ENCODE peak calls at places on chromosome 20, in four cellular contexts. X is mesendoderm, T is H9, O is H1. L is an unnamed sample.

GRCh38 chr20:60054716-60055371 is 96.6 kb downstream of the CDH26 start:
- DNase-seq in X (no peak), T (peak; percentile 20), O (no peak), L (no peak)

GRCh38 chr20:6184086-6184485 is 61.3 kb upstream of the FERMT1 start:
- DNase-seq in X (peak; percentile 5), T (no peak), O (no peak), L (no peak)

GRCh38 chr20:43710370-43711044 is 16.3 kb downstream of the GTSF1L start:
- DNase-seq in X (no peak), T (no peak), O (no peak), L (no peak)

GRCh38 chr20:44809380-44810060 is 826 bp downstream of the RIMS4 start:
- DNase-seq in X (peak; percentile 14), T (peak; percentile 52), O (peak; percentile 69), L (no peak)

GRCh38 chr20:22523499-22524392 is 60.6 kb downstream of the FOXA2 start:
- DNase-seq in X (peak; percentile 71), T (no peak), O (peak; percentile 34), L (no peak)

GRCh38 chr20:53643031-53643832 is 49.6 kb upstream of the ZNF217 start:
- DNase-seq in X (peak; percentile 5), T (no peak), O (no peak), L (peak; percentile 80)

GRCh38 chr20:59810376-59811187 is 122.9 kb downstream of the SYCP2 start:
- DNase-seq in X (no peak), T (peak; percentile 28), O (peak; percentile 38), L (no peak)

GRCh38 chr20:8272758-8273157 is 140.7 kb downstream of the PLCB1 start:
- DNase-seq in X (no peak), T (no peak), O (no peak), L (no peak)

GRCh38 chr20:760751-761417 is 7.4 kb downstream of the SLC52A3 start:
- DNase-seq in X (peak; percentile 73), T (peak; percentile 80), O (peak; percentile 94), L (no peak)

GRCh38 chr20:64107736-64108457 is 532 bp upstream of the NPBWR2 start:
- DNase-seq in X (no peak), T (no peak), O (peak; percentile 40), L (no peak)

GRCh38 chr20:16530201-16530681 is 43.0 kb downstream of the KIF16B start:
- DNase-seq in X (peak; percentile 68), T (no peak), O (no peak), L (peak; percentile 56)

GRCh38 chr20:37347891-37348642 is 2.1 kb downstream of the SRC start:
- DNase-seq in X (no peak), T (no peak), O (no peak), L (no peak)

GRCh38 chr20:15682690-15683089 is 890.6 kb downstream of the KIF16B start:
- DNase-seq in X (no peak), T (no peak), O (no peak), L (no peak)

GRCh38 chr20:32589256-32589655 is 4.1 kb upstream of the NOL4L start:
- DNase-seq in X (no peak), T (no peak), O (no peak), L (peak; percentile 36)

GRCh38 chr20:48851579-48851978 is 23.8 kb upstream of the PREX1 start:
- DNase-seq in X (no peak), T (no peak), O (no peak), L (no peak)

GRCh38 chr20:63097336-63097831 is 90.6 kb upstream of the BHLHE23 start:
- DNase-seq in X (no peak), T (peak; percentile 20), O (peak; percentile 41), L (no peak)

GRCh38 chr20:609371-609964 is 641 bp downstream of the TCF15 start:
- DNase-seq in X (no peak), T (no peak), O (peak; percentile 60), L (no peak)

GRCh38 chr20:8227293-8227692 is 95.2 kb downstream of the PLCB1 start:
- DNase-seq in X (no peak), T (no peak), O (no peak), L (no peak)

GRCh38 chr20:15965165-15965564 is 608.1 kb downstream of the KIF16B start:
- DNase-seq in X (no peak), T (no peak), O (no peak), L (no peak)

GRCh38 chr20:38387953-38388352 is 41.7 kb downstream of the LBP start:
- DNase-seq in X (peak; percentile 11), T (no peak), O (no peak), L (no peak)

GRCh38 chr20:2874456-2874855 is 1.2 kb downstream of the PTPRA start:
- DNase-seq in X (no peak), T (no peak), O (no peak), L (peak; percentile 39)

GRCh38 chr20:48904566-48905321 is 16.8 kb upstream of the ARFGEF2 start:
- DNase-seq in X (peak; percentile 74), T (peak; percentile 64), O (peak; percentile 83), L (peak; percentile 60)

GRCh38 chr20:62558779-62559178 is 83.0 kb upstream of the GATA5 start:
- DNase-seq in X (no peak), T (no peak), O (no peak), L (no peak)

GRCh38 chr20:2386516-2387179 is 5.9 kb downstream of the TGM6 start:
- DNase-seq in X (peak; percentile 93), T (no peak), O (no peak), L (peak; percentile 38)

GRCh38 chr20:21133404-21133803 is 7.5 kb downstream of the KIZ start:
- DNase-seq in X (no peak), T (no peak), O (no peak), L (no peak)

GRCh38 chr20:828987-829386 is 4.5 kb upstream of the FAM110A start:
- DNase-seq in X (no peak), T (no peak), O (no peak), L (no peak)

GRCh38 chr20:43548273-43548880 is 10.4 kb upstream of the SGK2 start:
- DNase-seq in X (no peak), T (no peak), O (no peak), L (no peak)

GRCh38 chr20:19408971-19409370 is 196.5 kb downstream of the SLC24A3 start:
- DNase-seq in X (peak; percentile 30), T (no peak), O (no peak), L (no peak)

GRCh38 chr20:40010483-40010882 is 678.6 kb downstream of the MAFB start:
- DNase-seq in X (no peak), T (no peak), O (no peak), L (no peak)

GRCh38 chr20:36904690-36905089 is 28.8 kb downstream of the TLDC2 start:
- DNase-seq in X (no peak), T (no peak), O (no peak), L (no peak)

GRCh38 chr20:53658973-53659372 is 65.3 kb upstream of the ZNF217 start:
- DNase-seq in X (no peak), T (no peak), O (no peak), L (no peak)

GRCh38 chr20:51910202-51911050 is 108.1 kb upstream of the SALL4 start:
- DNase-seq in X (peak; percentile 72), T (no peak), O (no peak), L (peak; percentile 17)

GRCh38 chr20:63740501-63741353 is 1.2 kb downstream of the SLC2A4RG start:
- DNase-seq in X (peak; percentile 88), T (peak; percentile 83), O (peak; percentile 86), L (peak; percentile 86)

GRCh38 chr20:37295001-37295400 is 5.5 kb downstream of the MANBAL start:
- DNase-seq in X (peak; percentile 91), T (no peak), O (no peak), L (peak; percentile 99)

GRCh38 chr20:15564981-15565380 is 1008.3 kb downstream of the KIF16B start:
- DNase-seq in X (no peak), T (no peak), O (no peak), L (no peak)

DNA sequence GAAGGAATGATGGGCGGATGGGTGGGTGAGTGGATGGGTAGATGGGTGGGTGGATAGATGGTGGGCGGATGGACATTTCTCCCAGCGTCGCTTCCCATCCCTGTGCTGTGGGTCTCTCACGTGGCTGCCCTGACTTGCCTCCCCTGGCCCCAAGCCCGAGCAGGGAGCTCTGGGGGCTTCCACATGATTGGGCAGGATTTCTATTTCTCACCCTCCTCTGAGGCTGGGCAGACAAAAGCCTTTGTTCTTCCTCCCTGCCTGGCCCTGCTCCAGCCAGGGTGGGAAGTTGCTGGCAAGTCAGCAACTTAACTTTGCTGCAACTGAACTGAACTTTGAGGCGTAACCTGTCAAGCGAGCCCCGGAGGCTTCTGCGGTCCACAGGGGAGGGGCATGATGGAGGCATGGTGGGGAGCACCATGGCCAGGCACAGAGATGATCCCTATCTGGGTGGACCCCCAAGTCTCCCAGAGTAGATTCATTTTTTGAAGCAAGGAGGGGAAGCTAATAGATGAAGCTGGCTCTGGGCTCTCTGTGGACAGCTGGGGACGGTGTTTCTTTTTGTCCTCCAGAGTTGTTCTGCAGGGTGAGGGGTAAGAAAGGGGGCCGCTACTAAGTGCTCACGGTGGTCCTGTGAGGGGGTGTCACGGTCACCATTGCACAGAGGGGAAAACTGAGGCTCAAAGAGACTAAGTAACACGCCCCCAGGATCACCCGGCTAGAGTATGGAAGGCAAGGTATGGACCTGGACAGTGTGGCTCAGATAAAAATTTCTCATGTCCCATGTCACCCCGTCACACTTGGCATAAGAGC is 140.1 kb downstream of the CEBPB start:
- DNase-seq in X (no peak), T (no peak), O (no peak), L (no peak)
- H4K5ac ChIP-seq in X (no peak overlapping the region), T (no peak overlapping the region), O (no peak overlapping the region), L (no peak overlapping the region)

GRCh38 chr20:4304601-4305000 is 289.2 kb upstream of the RNF24 start:
- DNase-seq in X (no peak), T (no peak), O (no peak), L (no peak)
- H4K5ac ChIP-seq in X (no peak overlapping the region), T (no peak overlapping the region), O (no peak overlapping the region), L (no peak overlapping the region)

GRCh38 chr20:35326732-35327073 is 34.5 kb upstream of the FAM83C start:
- DNase-seq in X (no peak), T (no peak), O (no peak), L (no peak)

GRCh38 chr20:35328689-35329088 is 36.5 kb upstream of the FAM83C start:
- DNase-seq in X (no peak), T (no peak), O (no peak), L (no peak)

GRCh38 chr20:35328095-35328685 is 36.0 kb upstream of the FAM83C start:
- DNase-seq in X (no peak), T (no peak), O (no peak), L (no peak)

GRCh38 chr20:35327074-35327976 is 35.1 kb upstream of the FAM83C start:
- DNase-seq in X (no peak), T (no peak), O (no peak), L (peak; percentile 46)

GRCh38 chr20:35329435-35330139 is 37.4 kb upstream of the FAM83C start:
- DNase-seq in X (peak; percentile 85), T (peak; percentile 84), O (peak; percentile 89), L (peak; percentile 28)
- H4K5ac ChIP-seq in X (no peak overlapping the region), T (no peak overlapping the region), O (no peak overlapping the region), L (peak overlapping the region; percentile 61)

GRCh38 chr20:50724851-50725721 is 6.3 kb upstream of the PARD6B start:
- DNase-seq in X (peak; percentile 75), T (peak; percentile 36), O (no peak), L (peak; percentile 96)
- H4K5ac ChIP-seq in X (no peak overlapping the region), T (peak overlapping the region; percentile 12), O (no peak overlapping the region), L (peak overlapping the region; percentile 40)

GRCh38 chr20:10063482-10063881 is 28.7 kb downstream of the ANKEF1 start:
- DNase-seq in X (no peak), T (no peak), O (no peak), L (no peak)
- H4K5ac ChIP-seq in X (no peak overlapping the region), T (no peak overlapping the region), O (no peak overlapping the region), L (no peak overlapping the region)

L was measured in IMR-90.